ENCODE peak calls at places on chromosomes 5 and 9, in eight cellular contexts. G is iris pigment epithelial cell, M is omental fat pad, D is NCI-H774, I is non-pigmented ciliary epithelial cell, C is HCT116, Q is ELR, W is GM03348. N is an unnamed sample.

GRCh38 chr9:4750021-4750673 is 9.1 kb upstream of the AK3 start:
- DNase-seq in W (peak; percentile 54), M (no peak), Q (peak; percentile 69), G (peak; percentile 47), I (no peak), C (no peak), D (peak; percentile 12), N (peak; percentile 19)

GRCh38 chr5:36877667-36878420 is 1.3 kb downstream of the NIPBL start:
- DNase-seq in W (peak; percentile 17), Q (peak; percentile 64), C (peak; percentile 32), M (no peak), I (no peak), D (peak; percentile 22), G (peak; percentile 65), N (no peak)

GRCh38 chr9:89426389-89426961 is 71.4 kb downstream of the SEMA4D start:
- DNase-seq in C (no peak), I (no peak), M (no peak), W (no peak), Q (no peak), D (no peak), G (no peak), N (no peak)

GRCh38 chr5:5360878-5361520 is 61.5 kb upstream of the ICE1 start:
- DNase-seq in D (peak; percentile 23), C (no peak), W (no peak), G (no peak), Q (no peak), I (no peak), M (no peak), N (no peak)

GRCh38 chr5:61822584-61822983 is 483.4 kb upstream of the KIF2A start:
- DNase-seq in I (no peak), M (no peak), C (no peak), W (no peak), D (no peak), Q (no peak), G (no peak), N (no peak)

GRCh38 chr5:179679014-179679674 is 1.7 kb downstream of the CBY3 start:
- DNase-seq in G (peak; percentile 73), Q (peak; percentile 27), D (peak; percentile 66), M (peak; percentile 74), I (no peak), C (no peak), W (peak; percentile 41), N (peak; percentile 52)

GRCh38 chr9:89593776-89594427 is 10.9 kb upstream of the GADD45G start:
- DNase-seq in C (no peak), I (no peak), W (peak; percentile 51), M (no peak), D (peak; percentile 30), G (peak; percentile 36), Q (peak; percentile 27), N (peak; percentile 43)

GRCh38 chr5:65674749-65675148 is 47.2 kb downstream of the SGTB start:
- DNase-seq in M (no peak), W (no peak), I (no peak), C (no peak), D (no peak), G (peak; percentile 70), Q (peak; percentile 8), N (no peak)

GRCh38 chr5:54009357-54009756 is 301.0 kb downstream of the ARL15 start:
- DNase-seq in D (no peak), W (no peak), M (no peak), Q (no peak), I (no peak), G (no peak), C (no peak), N (no peak)

GRCh38 chr9:114723926-114724325 is 41.9 kb upstream of the TEX48 start:
- DNase-seq in C (no peak), D (no peak), M (no peak), Q (peak; percentile 57), G (peak; percentile 38), W (peak; percentile 31), I (no peak), N (no peak)

GRCh38 chr9:129988607-129989361 is 54.2 kb downstream of the FNBP1 start:
- DNase-seq in C (no peak), M (no peak), G (no peak), D (no peak), Q (no peak), W (no peak), I (no peak), N (no peak)

N was measured in NCI-H1436.